ENCODE peak calls at places on chromosomes 5 and 9, in seven cellular contexts. S, Q, L, A, J, X and Z are unnamed samples.

GRCh38 chr5:141758316-141758965 is 76.4 kb upstream of the ARAP3 start:
- DNase-seq in S (no peak), Q (peak; percentile 46), L (no peak), A (no peak), J (no peak), X (peak; percentile 49), Z (peak; percentile 29)

GRCh38 chr9:77978086-77978781 is 53.4 kb downstream of the GNAQ start:
- DNase-seq in S (no peak), Q (no peak), L (no peak), A (no peak), J (no peak), X (no peak), Z (no peak)

GRCh38 chr5:172380992-172381643 is 73.2 kb downstream of the SH3PXD2B start:
- DNase-seq in S (no peak), Q (no peak), L (peak; percentile 62), A (no peak), J (no peak), X (peak; percentile 83), Z (no peak)

GRCh38 chr9:129258124-129258822 is 80.2 kb upstream of the IER5L start:
- DNase-seq in S (peak; percentile 46), Q (peak; percentile 98), L (peak; percentile 95), A (peak; percentile 90), J (peak; percentile 41), X (peak; percentile 97), Z (peak; percentile 99)

GRCh38 chr9:100602302-100602930 is 24.5 kb downstream of the CAVIN4 start:
- DNase-seq in S (no peak), Q (peak; percentile 93), L (no peak), A (no peak), J (peak; percentile 86), X (no peak), Z (peak; percentile 60)

GRCh38 chr5:143427122-143427735 is 23.7 kb upstream of the NR3C1 start:
- DNase-seq in S (no peak), Q (no peak), L (no peak), A (no peak), J (no peak), X (no peak), Z (no peak)

GRCh38 chr5:174229068-174229467 is 183.6 kb downstream of the NSG2 start:
- DNase-seq in S (no peak), Q (no peak), L (no peak), A (no peak), J (no peak), X (no peak), Z (no peak)

GRCh38 chr5:115209279-115209678 is 39.6 kb upstream of the TRIM36 start:
- DNase-seq in S (peak; percentile 74), Q (no peak), L (no peak), A (peak; percentile 4), J (no peak), X (no peak), Z (no peak)

GRCh38 chr9:101566904-101567724 is 27.7 kb downstream of the PPP3R2 start:
- DNase-seq in S (no peak), Q (peak; percentile 59), L (no peak), A (no peak), J (no peak), X (no peak), Z (no peak)